ENCODE peak calls at places on chromosome 16, in six cellular contexts. C is H1, Y is SK-N-SH, K is GM12878, R is HepG2, J is K562. T is an unnamed sample.

GRCh38 chr16:22264786-22265185 is 32.4 kb upstream of the POLR3E start:
- DNase-seq in Y (peak; percentile 88), R (no peak), J (no peak), K (no peak), C (no peak), T (no peak)

GRCh38 chr16:49745434-49745833 is 110.5 kb downstream of the ZNF423 start:
- DNase-seq in C (no peak), K (no peak), J (no peak), R (no peak), Y (no peak), T (no peak)

GRCh38 chr16:74297296-74297665 is 667 bp downstream of the PSMD7 start:
- DNase-seq in R (peak; percentile 24), Y (peak; percentile 56), K (no peak), C (no peak), J (peak; percentile 66), T (no peak)

GRCh38 chr16:12741176-12741575 is 62.5 kb downstream of the CPPED1 start:
- DNase-seq in C (no peak), Y (no peak), K (no peak), J (no peak), R (no peak), T (no peak)

GRCh38 chr16:69145658-69146057 is 13.2 kb downstream of the UTP4 start:
- DNase-seq in K (no peak), Y (no peak), J (no peak), C (no peak), R (no peak), T (no peak)

GRCh38 chr16:85347213-85347591 is 234.9 kb upstream of the CIBAR2 start:
- DNase-seq in R (peak; percentile 23), K (no peak), J (peak; percentile 86), C (no peak), Y (peak; percentile 63), T (peak; percentile 52)

GRCh38 chr16:35754391-35755369 is 2295.3 kb downstream of the TP53TG3F start:
- DNase-seq in J (no peak), C (no peak), Y (no peak), K (no peak), R (no peak), T (no peak)

GRCh38 chr16:55725055-55725777 is 69.4 kb downstream of the SLC6A2 start:
- DNase-seq in Y (no peak), J (no peak), R (no peak), K (no peak), C (no peak), T (no peak)

GRCh38 chr16:35305476-35305875 is 1846.1 kb downstream of the TP53TG3F start:
- DNase-seq in Y (no peak), R (no peak), K (no peak), C (no peak), J (no peak), T (no peak)

GRCh38 chr16:76897816-76898215 is 293.2 kb upstream of the MON1B start:
- DNase-seq in C (no peak), J (no peak), K (no peak), R (no peak), Y (no peak), T (no peak)
- TF ChIP-seq CHD2 in C (no peak), J (no peak), K (no peak), R (no peak), Y (no peak), T (no peak)

GRCh38 chr16:60142991-60143705 is 1409.0 kb upstream of the GOT2 start:
- DNase-seq in Y (no peak), J (no peak), R (no peak), C (no peak), K (no peak), T (no peak)
- TF ChIP-seq CHD2 in Y (no peak), J (no peak), R (no peak), C (no peak), K (no peak), T (no peak)

GRCh38 chr16:83392743-83393142 is 415.0 kb upstream of the HSBP1 start:
- DNase-seq in C (no peak), K (no peak), J (no peak), Y (no peak), R (no peak), T (no peak)
- TF ChIP-seq CHD2 in C (no peak), K (no peak), J (no peak), Y (no peak), R (no peak), T (no peak)

GRCh38 chr16:82323171-82323570 is 153.1 kb upstream of the MPHOSPH6 start:
- DNase-seq in R (no peak), K (no peak), J (no peak), Y (no peak), C (no peak), T (no peak)
- TF ChIP-seq CHD2 in R (no peak), K (no peak), J (no peak), Y (no peak), C (no peak), T (no peak)